ENCODE peak calls at places on chromosomes 1 and 21, in five cellular contexts. R, X, F, T and M are unnamed samples.

GRCh38 chr21:16522512-16522911 is 792.7 kb downstream of the USP25 start:
- DNase-seq in T (no peak), X (no peak), F (no peak), R (no peak), M (no peak)

GRCh38 chr1:192489748-192490147 is 85.8 kb upstream of the RGS1 start:
- DNase-seq in T (no peak), F (peak), X (peak), R (peak), M (no peak)

GRCh38 chr1:47843059-47843458 is 154.1 kb downstream of the TRABD2B start:
- DNase-seq in R (no peak), T (peak), X (no peak), F (no peak), M (no peak)

GRCh38 chr1:211737115-211738035 is 62.0 kb upstream of the NEK2 start:
- DNase-seq in F (no peak), R (no peak), T (no peak), X (no peak), M (no peak)

GRCh38 chr1:188709146-188709545 is 1768.5 kb downstream of the BRINP3 start:
- DNase-seq in F (no peak), X (no peak), T (no peak), R (no peak), M (no peak)

GRCh38 chr1:84327830-84328229 is 26.3 kb downstream of the SAMD13 start:
- DNase-seq in F (no peak), R (no peak), X (no peak), T (no peak), M (no peak)

GRCh38 chr1:178945763-178946266 is 74.9 kb upstream of the ANGPTL1 start:
- DNase-seq in X (no peak), R (no peak), T (peak), F (peak), M (no peak)

GRCh38 chr1:19468397-19468956 is 16.9 kb downstream of the CAPZB start:
- DNase-seq in F (no peak), X (peak), R (no peak), T (no peak), M (no peak)

GRCh38 chr1:170562644-170563338 is 30.8 kb downstream of the GORAB start:
- DNase-seq in X (peak), T (no peak), R (no peak), F (peak), M (no peak)

GRCh38 chr1:230012093-230012393 is 55.0 kb upstream of the GALNT2 start:
- DNase-seq in R (no peak), X (no peak), T (no peak), F (no peak), M (no peak)

GRCh38 chr21:28272272-28272992 is 720.2 kb downstream of the LTN1 start:
- DNase-seq in F (no peak), T (no peak), R (peak), X (no peak), M (no peak)

GRCh38 chr1:61642475-61643232 is 82.3 kb downstream of the TM2D1 start:
- DNase-seq in T (no peak), X (no peak), F (peak), R (no peak), M (no peak)

GRCh38 chr1:232211149-232211548 is 418.8 kb downstream of the SIPA1L2 start:
- DNase-seq in T (peak), X (no peak), R (no peak), F (peak), M (peak)

GRCh38 chr1:29498126-29499100 is 262.1 kb downstream of the PTPRU start:
- DNase-seq in F (no peak), X (no peak), R (no peak), T (peak), M (no peak)

GRCh38 chr1:178010674-178011073 is 40.8 kb upstream of the SEC16B start:
- DNase-seq in X (no peak), F (no peak), T (no peak), R (no peak), M (no peak)

GRCh38 chr1:184021666-184022198 is 15.8 kb downstream of the COLGALT2 start:
- DNase-seq in F (no peak), X (no peak), T (no peak), R (no peak), M (no peak)

GRCh38 chr1:11707621-11708276 is 16.2 kb downstream of the DRAXIN start:
- DNase-seq in X (peak), T (no peak), R (no peak), F (no peak), M (peak)

GRCh38 chr1:23562138-23562819 is 3.0 kb upstream of the ID3 start:
- DNase-seq in F (peak), X (peak), R (peak), T (peak), M (peak)

GRCh38 chr21:29382029-29382654 is 83.4 kb downstream of the BACH1 start:
- DNase-seq in T (no peak), X (no peak), F (no peak), R (no peak), M (no peak)

GRCh38 chr1:173997796-173998195 is 24.4 kb downstream of the RC3H1 start:
- DNase-seq in F (no peak), T (no peak), R (no peak), X (no peak), M (no peak)

GRCh38 chr1:232554431-232554830 is 75.5 kb downstream of the SIPA1L2 start:
- DNase-seq in T (no peak), R (no peak), X (no peak), F (no peak), M (no peak)

GRCh38 chr1:63984257-63984626 is 210.4 kb downstream of the ROR1 start:
- DNase-seq in X (no peak), F (no peak), R (no peak), T (no peak), M (no peak)

GRCh38 chr1:151988405-151988851 is 5.2 kb downstream of the S100A10 start:
- DNase-seq in F (no peak), X (no peak), R (no peak), T (no peak), M (no peak)

GRCh38 chr1:68379085-68379478 is 70.7 kb downstream of the RPE65 start:
- DNase-seq in R (no peak), T (no peak), F (no peak), X (no peak), M (no peak)

GRCh38 chr1:225880210-225880584 is 2.0 kb downstream of the TMEM63A start:
- DNase-seq in T (no peak), X (no peak), R (peak), F (no peak), M (no peak)

GRCh38 chr1:235325139-235325538 is 2.8 kb downstream of the ARID4B start:
- DNase-seq in F (no peak), R (no peak), T (no peak), X (no peak), M (no peak)

GRCh38 chr1:234603221-234604204 is 6.5 kb downstream of the IRF2BP2 start:
- DNase-seq in R (no peak), T (peak), F (no peak), X (no peak), M (no peak)

GRCh38 chr1:228937351-228937750 is 202.1 kb downstream of the RHOU start:
- DNase-seq in F (peak), T (peak), X (no peak), R (no peak), M (no peak)

GRCh38 chr21:44089001-44089911 is 17.9 kb upstream of the PWP2 start:
- DNase-seq in T (peak), X (no peak), F (no peak), R (no peak), M (no peak)

GRCh38 chr1:109788695-109789521 is 25.2 kb upstream of the EPS8L3 start:
- DNase-seq in T (peak), X (no peak), R (no peak), F (peak), M (peak)

GRCh38 chr1:101733340-101733739 is 263.4 kb downstream of the OLFM3 start:
- DNase-seq in T (no peak), X (no peak), F (no peak), R (no peak), M (no peak)

GRCh38 chr21:20315044-20315443 is 683.2 kb upstream of the NCAM2 start:
- DNase-seq in X (no peak), T (no peak), R (no peak), F (no peak), M (no peak)

GRCh38 chr21:42781981-42782722 is 97.2 kb downstream of the WDR4 start:
- DNase-seq in T (no peak), R (no peak), F (peak), X (no peak), M (no peak)

GRCh38 chr1:177858222-177858894 is 111.5 kb downstream of the SEC16B start:
- DNase-seq in T (no peak), X (no peak), R (no peak), F (no peak), M (no peak)

GRCh38 chr1:39857479-39857878 is 25.8 kb downstream of the TRIT1 start:
- DNase-seq in T (no peak), R (no peak), X (no peak), F (no peak), M (no peak)

GRCh38 chr1:1283821-1284220 is 3.6 kb downstream of the SCNN1D start:
- DNase-seq in X (no peak), T (no peak), F (peak), R (no peak), M (peak)

GRCh38 chr1:224873645-224874369 is 55.7 kb upstream of the DNAH14 start:
- DNase-seq in R (no peak), T (no peak), X (no peak), F (no peak), M (no peak)

GRCh38 chr1:21663951-21664805 is 5.0 kb downstream of the RAP1GAP start:
- DNase-seq in R (no peak), T (no peak), F (peak), X (no peak), M (peak)

DNA sequence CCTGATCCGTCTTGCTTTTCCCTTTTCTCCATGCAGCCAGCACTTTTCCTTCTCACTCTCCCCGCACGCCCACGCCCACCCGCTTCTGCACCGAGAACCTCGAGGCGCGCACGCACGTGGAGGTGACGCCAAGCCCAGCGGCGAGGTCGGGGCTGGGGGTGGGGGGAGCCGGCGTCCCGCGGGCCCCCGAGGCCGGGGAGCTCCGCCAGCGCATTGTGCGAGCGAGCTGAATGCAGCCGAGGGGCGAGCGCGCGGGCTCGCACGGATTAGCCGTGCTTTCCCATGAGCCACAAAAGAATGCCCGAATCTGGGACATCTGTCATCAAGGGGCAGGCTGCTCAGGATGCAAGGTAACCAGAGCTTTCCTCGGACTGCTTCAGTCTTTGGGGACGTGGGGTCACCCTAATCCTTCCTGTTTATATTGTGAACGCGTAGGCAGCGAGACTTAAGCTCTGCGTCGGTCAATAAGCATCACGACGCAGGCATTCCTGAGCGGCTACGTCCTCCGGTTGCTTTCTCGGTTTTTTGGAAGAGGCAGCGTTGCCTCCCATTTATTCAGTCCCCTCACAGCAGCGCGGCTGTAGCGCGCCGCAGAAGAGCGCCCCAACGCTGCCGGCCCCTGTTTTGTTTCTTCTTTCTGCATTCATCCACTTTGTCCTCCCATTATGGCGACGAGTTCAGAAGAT is 67.3 kb upstream of the AKT3 start:
- DNase-seq in R (no peak), X (peak), F (peak), T (no peak), M (peak)
- H3K4me3 ChIP-seq in R (peak), X (peak), F (peak), T (peak), M (peak)

DNA sequence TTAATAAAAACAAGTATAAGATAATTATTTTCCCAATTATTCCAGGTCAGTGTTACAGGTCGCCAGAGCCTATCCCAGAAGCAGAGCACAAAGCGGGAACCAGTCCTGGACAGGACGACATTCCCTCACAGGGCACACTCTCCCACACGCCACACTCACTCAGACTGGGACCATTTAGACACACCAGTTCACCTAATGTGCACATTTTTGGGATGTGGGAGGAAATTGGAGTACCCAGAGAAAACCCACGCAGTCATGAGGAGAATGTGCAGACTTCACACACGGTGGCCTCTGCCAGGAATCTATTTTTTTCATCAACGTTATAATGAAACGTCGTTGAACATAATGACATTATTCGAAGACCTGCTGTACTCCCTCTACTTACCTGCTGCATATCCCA is 20.5 kb upstream of the NRDC start:
- DNase-seq in F (no peak), X (no peak), T (no peak), R (no peak), M (no peak)
- H3K27ac ChIP-seq in F (no peak), X (no peak), T (no peak), R (no peak), M (no peak)

GRCh38 chr21:46021978-46022544 is 40.5 kb downstream of the COL6A1 start:
- DNase-seq in R (no peak), T (peak), X (peak), F (no peak), M (no peak)

GRCh38 chr21:46023126-46023985 is 41.8 kb downstream of the COL6A1 start:
- DNase-seq in F (no peak), X (no peak), R (no peak), T (no peak), M (no peak)

GRCh38 chr21:46020581-46020980 is 39.0 kb downstream of the COL6A1 start:
- DNase-seq in F (no peak), T (no peak), X (no peak), R (no peak), M (no peak)

GRCh38 chr21:46022551-46023107 is 41.1 kb downstream of the COL6A1 start:
- DNase-seq in X (peak), F (no peak), R (peak), T (no peak), M (no peak)

DNA sequence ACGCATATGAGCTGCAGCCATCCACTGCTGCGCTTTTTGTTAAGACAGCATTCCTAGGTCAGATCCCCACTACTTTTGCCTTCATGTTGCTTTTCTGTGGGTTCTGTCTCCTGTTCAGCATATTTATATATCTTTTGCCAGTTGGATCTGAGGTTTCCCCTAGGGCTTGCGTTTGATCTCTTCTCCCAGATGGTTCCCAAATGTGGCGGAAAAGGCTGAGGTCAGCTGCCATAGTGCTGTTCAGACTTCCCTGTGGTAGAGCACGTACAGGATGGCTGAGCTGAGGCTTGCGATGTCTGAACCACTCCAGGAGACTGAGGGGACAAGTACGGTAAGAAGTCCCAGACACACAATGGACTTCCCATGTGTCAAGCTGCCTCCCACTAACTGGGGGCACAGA is 39.8 kb downstream of the COL6A1 start:
- DNase-seq in X (no peak), R (no peak), T (no peak), F (no peak), M (no peak)
- H3K4me3 ChIP-seq in X (no peak), R (no peak), T (no peak), F (no peak), M (no peak)

DNA sequence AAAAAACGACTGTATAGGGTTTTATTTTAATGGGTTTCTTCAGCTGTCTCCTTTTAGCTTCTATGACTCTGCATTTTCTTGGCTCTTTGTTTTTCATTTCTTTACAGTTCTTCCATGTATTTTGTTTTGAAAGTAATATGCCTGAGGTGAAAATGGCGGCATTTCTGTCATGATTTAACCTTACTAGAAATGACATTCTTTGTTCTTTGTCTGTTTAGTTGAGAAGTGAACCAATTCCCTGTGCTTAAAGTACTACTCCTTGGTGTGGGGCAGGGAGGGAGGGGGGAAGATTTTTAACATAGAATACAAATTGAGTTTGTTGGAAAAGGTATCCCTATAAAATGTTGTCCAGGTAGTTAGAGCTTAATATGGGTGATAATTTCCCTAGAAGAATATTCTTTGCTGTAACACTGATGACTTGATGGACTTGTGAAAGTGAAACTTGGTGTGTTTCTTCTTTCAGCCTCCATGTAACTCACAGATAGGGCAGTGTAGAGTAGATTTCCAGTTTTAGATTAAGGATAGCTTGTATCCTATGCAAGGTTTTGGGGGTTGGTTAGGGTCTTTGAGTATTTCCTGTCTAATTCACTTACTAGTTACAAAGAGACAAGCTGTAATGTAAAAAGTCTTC is 83.2 kb downstream of the CAMTA1 start:
- DNase-seq in T (no peak), X (no peak), R (peak), F (no peak), M (no peak)
- H3K27ac ChIP-seq in T (peak), X (no peak), R (peak), F (peak), M (no peak)